ENCODE peak calls at places on chromosomes 7 and 10, in nine cellular contexts. Y, T, D, X, U, N, C, A and P are unnamed samples.
A peak's percentile ranks its signal among the peaks of the same experiment; 100 is the strongest.

GRCh38 chr10:76032442-76033039 is 601.1 kb downstream of the LRMDA start:
- DNase-seq in Y (peak; percentile 49), T (no peak), D (no peak), X (no peak), U (no peak), N (no peak), C (no peak), A (no peak), P (no peak)

GRCh38 chr10:92010026-92010713 is 86.6 kb downstream of the BTAF1 start:
- DNase-seq in Y (no peak), T (no peak), D (no peak), X (no peak), U (no peak), N (no peak), C (peak; percentile 37), A (no peak), P (no peak)

GRCh38 chr7:108062250-108063014 is 59.5 kb upstream of the LAMB1 start:
- DNase-seq in Y (no peak), T (no peak), D (no peak), X (no peak), U (no peak), N (no peak), C (no peak), A (no peak), P (no peak)

GRCh38 chr10:77637986-77638765 is 568 bp upstream of the KCNMA1 start:
- DNase-seq in Y (peak; percentile 88), T (peak; percentile 82), D (peak; percentile 64), X (peak; percentile 58), U (no peak), N (no peak), C (peak; percentile 29), A (peak; percentile 86), P (peak; percentile 89)

GRCh38 chr7:136637826-136638225 is 230.6 kb upstream of the CHRM2 start:
- DNase-seq in Y (no peak), T (no peak), D (no peak), X (no peak), U (no peak), N (no peak), C (no peak), A (no peak), P (peak; percentile 49)

GRCh38 chr10:33333260-33334169 is 952 bp downstream of the NRP1 start:
- DNase-seq in Y (no peak), T (no peak), D (peak; percentile 49), X (no peak), U (no peak), N (no peak), C (no peak), A (no peak), P (no peak)

GRCh38 chr7:43077732-43078391 is 34.6 kb upstream of the HECW1 start:
- DNase-seq in Y (peak; percentile 35), T (peak; percentile 75), D (peak; percentile 23), X (no peak), U (peak; percentile 59), N (no peak), C (peak; percentile 71), A (peak; percentile 36), P (no peak)

GRCh38 chr7:138770904-138771303 is 26.9 kb upstream of the TMEM213 start:
- DNase-seq in Y (no peak), T (peak; percentile 23), D (no peak), X (no peak), U (no peak), N (no peak), C (no peak), A (no peak), P (no peak)

GRCh38 chr7:41065663-41066062 is 637.2 kb downstream of the INHBA start:
- DNase-seq in Y (no peak), T (no peak), D (no peak), X (no peak), U (no peak), N (no peak), C (no peak), A (no peak), P (no peak)

GRCh38 chr7:155510975-155511595 is 35.3 kb downstream of the CNPY1 start:
- DNase-seq in Y (no peak), T (no peak), D (no peak), X (no peak), U (no peak), N (no peak), C (no peak), A (peak; percentile 42), P (no peak)

GRCh38 chr7:74544706-74545469 is 91.2 kb downstream of the GTF2IRD1 start:
- DNase-seq in Y (peak; percentile 88), T (no peak), D (peak; percentile 49), X (peak; percentile 56), U (peak; percentile 34), N (peak; percentile 57), C (peak; percentile 64), A (peak; percentile 82), P (no peak)

GRCh38 chr7:101736077-101736476 is 81.3 kb upstream of the CUX1 start:
- DNase-seq in Y (no peak), T (no peak), D (no peak), X (no peak), U (no peak), N (no peak), C (no peak), A (no peak), P (peak; percentile 29)

GRCh38 chr7:151428393-151429231 is 11.3 kb downstream of the CRYGN start:
- DNase-seq in Y (peak; percentile 72), T (peak; percentile 70), D (peak; percentile 100), X (no peak), U (no peak), N (no peak), C (peak; percentile 68), A (peak; percentile 91), P (peak; percentile 90)

GRCh38 chr10:71770789-71771188 is 2.5 kb downstream of the VSIR start:
- DNase-seq in Y (no peak), T (peak; percentile 86), D (peak; percentile 80), X (peak; percentile 74), U (no peak), N (no peak), C (no peak), A (no peak), P (peak; percentile 73)
- H3K4me3 ChIP-seq in Y (no peak overlapping the region), T (peak overlapping the region; percentile 69), D (no peak overlapping the region), X (peak overlapping the region; percentile 80), U (no peak overlapping the region), N (no peak overlapping the region), C (no peak overlapping the region), A (no peak overlapping the region), P (peak overlapping the region; percentile 10)

GRCh38 chr7:102942181-102942882 is 29.5 kb downstream of the LRRC17 start:
- DNase-seq in Y (no peak), T (no peak), D (no peak), X (no peak), U (no peak), N (no peak), C (peak; percentile 56), A (no peak), P (no peak)

GRCh38 chr7:102944241-102944640 is 31.4 kb downstream of the LRRC17 start:
- DNase-seq in Y (no peak), T (no peak), D (no peak), X (no peak), U (no peak), N (no peak), C (no peak), A (no peak), P (no peak)

GRCh38 chr7:102938679-102939078 is 25.9 kb downstream of the LRRC17 start:
- DNase-seq in Y (no peak), T (no peak), D (no peak), X (no peak), U (no peak), N (no peak), C (no peak), A (no peak), P (no peak)

GRCh38 chr7:102943425-102944169 is 30.8 kb downstream of the LRRC17 start:
- DNase-seq in Y (no peak), T (no peak), D (no peak), X (no peak), U (no peak), N (no peak), C (no peak), A (no peak), P (no peak)

GRCh38 chr7:102942883-102943261 is 30.1 kb downstream of the LRRC17 start:
- DNase-seq in Y (no peak), T (no peak), D (no peak), X (no peak), U (no peak), N (no peak), C (no peak), A (no peak), P (no peak)
- H3K4me3 ChIP-seq in Y (no peak overlapping the region), T (no peak overlapping the region), D (no peak overlapping the region), X (no peak overlapping the region), U (no peak overlapping the region), N (no peak overlapping the region), C (no peak overlapping the region), A (no peak overlapping the region), P (no peak overlapping the region)

DNA sequence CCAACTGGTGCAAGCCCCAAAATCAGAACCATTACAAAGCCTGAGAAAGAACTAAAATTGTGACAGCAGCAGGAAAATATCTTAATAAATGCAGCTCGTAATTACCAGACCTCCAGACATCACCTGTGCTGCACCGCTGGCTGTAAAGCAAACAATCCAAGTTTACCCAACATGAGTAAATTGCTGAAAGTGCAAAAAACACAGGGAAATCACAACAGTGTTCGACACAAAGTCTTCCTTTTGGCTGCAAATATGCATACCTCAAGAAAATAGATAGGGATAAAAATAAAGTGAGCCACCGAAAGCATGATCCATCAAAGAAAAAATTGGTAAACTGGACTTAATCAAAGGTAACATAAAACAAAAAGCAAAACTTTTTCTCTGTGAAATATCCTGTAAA is 101.7 kb downstream of the SLC16A9 start:
- DNase-seq in Y (no peak), T (no peak), D (no peak), X (no peak), U (no peak), N (no peak), C (no peak), A (no peak), P (no peak)
- H3K4me3 ChIP-seq in Y (no peak overlapping the region), T (no peak overlapping the region), D (no peak overlapping the region), X (no peak overlapping the region), U (no peak overlapping the region), N (no peak overlapping the region), C (no peak overlapping the region), A (no peak overlapping the region), P (no peak overlapping the region)

GRCh38 chr10:129945941-129946760 is 17.9 kb downstream of the EBF3 start:
- DNase-seq in Y (no peak), T (peak; percentile 23), D (peak; percentile 17), X (no peak), U (no peak), N (no peak), C (peak; percentile 87), A (no peak), P (peak; percentile 92)

GRCh38 chr10:129945031-129945430 is 19.0 kb downstream of the EBF3 start:
- DNase-seq in Y (peak; percentile 67), T (no peak), D (no peak), X (no peak), U (no peak), N (no peak), C (no peak), A (no peak), P (peak; percentile 54)

GRCh38 chr10:129949411-129950335 is 14.4 kb downstream of the EBF3 start:
- DNase-seq in Y (peak; percentile 87), T (peak; percentile 59), D (no peak), X (no peak), U (no peak), N (no peak), C (peak; percentile 85), A (peak; percentile 82), P (peak; percentile 87)

GRCh38 chr10:129942936-129943724 is 20.9 kb downstream of the EBF3 start:
- DNase-seq in Y (no peak), T (peak; percentile 64), D (no peak), X (no peak), U (no peak), N (no peak), C (peak; percentile 18), A (no peak), P (peak; percentile 72)

GRCh38 chr10:129946868-129947267 is 17.2 kb downstream of the EBF3 start:
- DNase-seq in Y (no peak), T (peak; percentile 63), D (no peak), X (no peak), U (no peak), N (no peak), C (no peak), A (no peak), P (peak; percentile 54)
- H3K4me3 ChIP-seq in Y (no peak overlapping the region), T (no peak overlapping the region), D (no peak overlapping the region), X (no peak overlapping the region), U (no peak overlapping the region), N (no peak overlapping the region), C (no peak overlapping the region), A (no peak overlapping the region), P (no peak overlapping the region)